ENCODE peak calls at places on chromosomes 16 and 17, in four cellular contexts. F, A, V and M are unnamed samples.
A peak's percentile ranks its signal among the peaks of the same experiment; 100 is the strongest.

GRCh38 chr17:58531661-58532554 is 17.5 kb upstream of the MTMR4 start:
- DNase-seq in F (no peak), V (peak; percentile 73), A (peak; percentile 67), M (no peak)

GRCh38 chr16:29926675-29927522 is 873 bp upstream of the KCTD13 start:
- DNase-seq in A (no peak), F (no peak), V (no peak), M (no peak)

GRCh38 chr17:32142857-32143524 is 689 bp downstream of the RHOT1 start:
- DNase-seq in V (peak; percentile 64), F (no peak), A (peak; percentile 27), M (peak; percentile 18)

GRCh38 chr17:497587-498034 is 145.0 kb upstream of the RPH3AL start:
- DNase-seq in F (no peak), V (no peak), A (no peak), M (no peak)

GRCh38 chr16:1159325-1159972 is 6.5 kb downstream of the CACNA1H start:
- DNase-seq in A (no peak), V (no peak), F (no peak), M (no peak)

GRCh38 chr17:11144358-11145233 is 96.4 kb upstream of the SHISA6 start:
- DNase-seq in V (no peak), F (no peak), A (peak; percentile 35), M (no peak)

GRCh38 chr16:914453-914852 is 56.3 kb downstream of the LMF1 start:
- DNase-seq in V (no peak), A (no peak), F (no peak), M (no peak)

GRCh38 chr16:74601131-74601871 is 5.6 kb downstream of the GLG1 start:
- DNase-seq in A (no peak), F (no peak), V (no peak), M (no peak)

GRCh38 chr16:81522141-81522701 is 77.6 kb downstream of the CMIP start:
- DNase-seq in A (no peak), F (no peak), V (no peak), M (no peak)

GRCh38 chr17:40065041-40065770 is 2.4 kb downstream of the THRA start:
- DNase-seq in A (no peak), F (no peak), V (peak; percentile 37), M (no peak)

GRCh38 chr17:61461967-61462733 is 9.9 kb downstream of the TBX4 start:
- DNase-seq in F (no peak), V (no peak), A (no peak), M (no peak)

GRCh38 chr16:84380405-84380804 is 12.1 kb downstream of the ATP2C2 start:
- DNase-seq in A (peak; percentile 50), V (no peak), F (no peak), M (no peak)

GRCh38 chr16:88784074-88784855 is 755 bp downstream of the PIEZO1 start:
- DNase-seq in A (peak; percentile 35), V (peak; percentile 73), F (no peak), M (peak; percentile 41)
- H3K4me3 ChIP-seq in A (peak overlapping the region; percentile 77), V (peak overlapping the region; percentile 81), F (peak overlapping the region; percentile 75), M (peak overlapping the region; percentile 58)

GRCh38 chr17:76884995-76885896 is 17.0 kb downstream of the MGAT5B start:
- DNase-seq in V (no peak), F (no peak), A (no peak), M (no peak)

GRCh38 chr17:76888661-76889060 is 20.5 kb downstream of the MGAT5B start:
- DNase-seq in F (no peak), V (no peak), A (no peak), M (no peak)

GRCh38 chr17:76886395-76886794 is 18.2 kb downstream of the MGAT5B start:
- DNase-seq in A (no peak), F (no peak), V (no peak), M (no peak)

GRCh38 chr17:76889323-76889722 is 21.1 kb downstream of the MGAT5B start:
- DNase-seq in V (no peak), F (no peak), A (no peak), M (no peak)

GRCh38 chr17:76887809-76888208 is 19.6 kb downstream of the MGAT5B start:
- DNase-seq in F (no peak), A (no peak), V (no peak), M (no peak)
- TF ChIP-seq CTCF in F (peak; percentile 17), A (peak; percentile 28), V (no peak), M (peak; percentile 11)

DNA sequence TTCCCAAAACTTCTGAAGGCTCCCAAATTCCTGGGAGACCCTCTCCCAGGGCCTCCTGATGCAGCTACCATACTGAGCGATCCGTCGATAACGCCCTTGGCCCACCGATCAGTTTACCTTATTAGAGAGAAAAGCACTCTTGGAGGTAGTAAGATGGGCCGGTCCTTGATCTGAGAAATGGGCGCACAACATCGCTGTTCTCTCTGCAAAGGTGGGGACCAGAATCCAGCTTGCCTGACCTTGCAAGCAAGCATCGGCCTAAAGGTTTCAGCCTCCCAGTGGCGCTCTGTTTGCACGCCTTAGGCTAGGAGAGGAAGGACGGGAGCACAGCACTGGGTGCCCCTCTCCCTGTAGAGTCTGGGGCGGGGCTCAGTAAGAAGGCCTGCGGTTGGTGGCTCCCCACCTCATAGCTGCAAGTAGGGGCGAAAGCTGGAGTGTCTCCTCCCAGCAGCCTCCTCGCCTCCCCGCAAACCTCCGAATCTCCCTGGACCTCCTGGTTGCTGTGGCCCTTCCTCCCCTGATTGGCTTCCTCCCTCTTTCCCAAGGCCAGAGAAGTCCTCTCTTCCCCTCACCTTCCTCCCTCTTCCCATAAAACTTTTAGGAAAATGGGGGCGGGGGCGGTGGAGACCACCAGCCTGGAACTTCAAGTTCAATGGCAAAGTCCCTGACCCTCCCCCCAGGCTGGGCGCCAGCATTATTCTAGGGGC is at the start of gene PRAC1:
- DNase-seq in A (no peak), V (no peak), F (no peak), M (no peak)
- H3K4me3 ChIP-seq in A (peak within 1 kb of the TSS; percentile 49), V (peak within 1 kb of the TSS; percentile 22), F (no peak within 1 kb of the TSS), M (no peak within 1 kb of the TSS)

GRCh38 chr16:89200850-89201466 is 621 bp upstream of the SLC22A31 start:
- DNase-seq in F (no peak), A (no peak), V (no peak), M (no peak)
- TF ChIP-seq CTCF in F (no peak), A (no peak), V (no peak), M (no peak)

GRCh38 chr17:37488009-37488604 is 1.6 kb upstream of the DUSP14 start:
- DNase-seq in V (no peak), A (peak; percentile 31), F (peak; percentile 99), M (peak; percentile 87)
- H3K4me3 ChIP-seq in V (peak overlapping the region; percentile 94), A (peak overlapping the region; percentile 80), F (peak overlapping the region; percentile 89), M (peak overlapping the region; percentile 78)